ENCODE peak calls at places on chromosomes 13 and 19, in six cellular contexts. One of them, this sample, is unnamed.

GRCh38 chr13:103291693-103292572 is 225.7 kb upstream of the SLC10A2 start:
- DNase-seq in stimulated activated CD4-positive, alpha-beta T cell treated with anti-CD3 and anti-CD28 coated beads, Interleukin-15, amount 100 ng/mL, for 1 hour: no peak
- DNase-seq in erythroblast: no peak
- DNase-seq in RPMI7951: no peak
- DNase-seq in endodermal cell: no peak
- DNase-seq in fibroblast of the aortic adventitia: no peak
- DNase-seq in this sample: no peak

GRCh38 chr19:49691243-49692101 is 556 bp downstream of the CPT1C start:
- DNase-seq in stimulated activated CD4-positive, alpha-beta T cell treated with anti-CD3 and anti-CD28 coated beads, Interleukin-15, amount 100 ng/mL, for 1 hour: no peak
- DNase-seq in fibroblast of the aortic adventitia: peak; percentile 72
- DNase-seq in endodermal cell: peak; percentile 89
- DNase-seq in erythroblast: no peak
- DNase-seq in RPMI7951: peak; percentile 45
- DNase-seq in this sample: peak; percentile 49

GRCh38 chr19:6268382-6268771 is 11.4 kb downstream of the MLLT1 start:
- DNase-seq in stimulated activated CD4-positive, alpha-beta T cell treated with anti-CD3 and anti-CD28 coated beads, Interleukin-15, amount 100 ng/mL, for 1 hour: no peak
- DNase-seq in RPMI7951: no peak
- DNase-seq in endodermal cell: no peak
- DNase-seq in erythroblast: no peak
- DNase-seq in fibroblast of the aortic adventitia: no peak
- DNase-seq in this sample: no peak

GRCh38 chr19:55494172-55494761 is 6.0 kb downstream of the SSC5D start:
- DNase-seq in RPMI7951: peak; percentile 93
- DNase-seq in erythroblast: no peak
- DNase-seq in endodermal cell: no peak
- DNase-seq in stimulated activated CD4-positive, alpha-beta T cell treated with anti-CD3 and anti-CD28 coated beads, Interleukin-15, amount 100 ng/mL, for 1 hour: no peak
- DNase-seq in fibroblast of the aortic adventitia: peak; percentile 70
- DNase-seq in this sample: peak; percentile 31

GRCh38 chr19:39795001-39795400 is 16.3 kb downstream of the LEUTX start:
- DNase-seq in erythroblast: no peak
- DNase-seq in fibroblast of the aortic adventitia: no peak
- DNase-seq in RPMI7951: no peak
- DNase-seq in stimulated activated CD4-positive, alpha-beta T cell treated with anti-CD3 and anti-CD28 coated beads, Interleukin-15, amount 100 ng/mL, for 1 hour: no peak
- DNase-seq in endodermal cell: no peak
- DNase-seq in this sample: no peak

GRCh38 chr19:47713046-47714021 is at the start of gene EHD2:
- DNase-seq in stimulated activated CD4-positive, alpha-beta T cell treated with anti-CD3 and anti-CD28 coated beads, Interleukin-15, amount 100 ng/mL, for 1 hour: peak; percentile 34
- DNase-seq in endodermal cell: peak; percentile 82
- DNase-seq in erythroblast: peak; percentile 60
- DNase-seq in fibroblast of the aortic adventitia: peak; percentile 78
- DNase-seq in RPMI7951: peak; percentile 84
- DNase-seq in this sample: peak; percentile 45

GRCh38 chr13:28532226-28533048 is 37.5 kb upstream of the FLT1 start:
- DNase-seq in erythroblast: peak; percentile 57
- DNase-seq in stimulated activated CD4-positive, alpha-beta T cell treated with anti-CD3 and anti-CD28 coated beads, Interleukin-15, amount 100 ng/mL, for 1 hour: no peak
- DNase-seq in fibroblast of the aortic adventitia: no peak
- DNase-seq in RPMI7951: no peak
- DNase-seq in endodermal cell: peak; percentile 74
- DNase-seq in this sample: no peak

GRCh38 chr13:59865398-59865797 is 298.3 kb downstream of the DIAPH3 start:
- DNase-seq in RPMI7951: no peak
- DNase-seq in stimulated activated CD4-positive, alpha-beta T cell treated with anti-CD3 and anti-CD28 coated beads, Interleukin-15, amount 100 ng/mL, for 1 hour: no peak
- DNase-seq in fibroblast of the aortic adventitia: peak; percentile 83
- DNase-seq in erythroblast: no peak
- DNase-seq in endodermal cell: no peak
- DNase-seq in this sample: peak; percentile 40

GRCh38 chr19:58033741-58034475 is at the start of gene ZSCAN1:
- DNase-seq in stimulated activated CD4-positive, alpha-beta T cell treated with anti-CD3 and anti-CD28 coated beads, Interleukin-15, amount 100 ng/mL, for 1 hour: peak; percentile 7
- DNase-seq in erythroblast: peak; percentile 52
- DNase-seq in fibroblast of the aortic adventitia: peak; percentile 14
- DNase-seq in endodermal cell: peak; percentile 97
- DNase-seq in RPMI7951: peak; percentile 62
- DNase-seq in this sample: peak; percentile 61

GRCh38 chr13:113076681-113077401 is 28.8 kb upstream of the F7 start:
- DNase-seq in fibroblast of the aortic adventitia: no peak
- DNase-seq in erythroblast: no peak
- DNase-seq in stimulated activated CD4-positive, alpha-beta T cell treated with anti-CD3 and anti-CD28 coated beads, Interleukin-15, amount 100 ng/mL, for 1 hour: no peak
- DNase-seq in RPMI7951: no peak
- DNase-seq in endodermal cell: no peak
- DNase-seq in this sample: no peak

GRCh38 chr19:32039446-32039845 is 306.0 kb upstream of the ZNF507 start:
- DNase-seq in fibroblast of the aortic adventitia: no peak
- DNase-seq in erythroblast: no peak
- DNase-seq in RPMI7951: no peak
- DNase-seq in endodermal cell: no peak
- DNase-seq in stimulated activated CD4-positive, alpha-beta T cell treated with anti-CD3 and anti-CD28 coated beads, Interleukin-15, amount 100 ng/mL, for 1 hour: no peak
- DNase-seq in this sample: no peak

GRCh38 chr19:55369651-55370304 is 485 bp downstream of the IL11 start:
- DNase-seq in erythroblast: no peak
- DNase-seq in RPMI7951: peak; percentile 83
- DNase-seq in stimulated activated CD4-positive, alpha-beta T cell treated with anti-CD3 and anti-CD28 coated beads, Interleukin-15, amount 100 ng/mL, for 1 hour: no peak
- DNase-seq in endodermal cell: peak; percentile 95
- DNase-seq in fibroblast of the aortic adventitia: peak; percentile 61
- DNase-seq in this sample: peak; percentile 68

GRCh38 chr13:101026736-101027398 is 352.3 kb upstream of the TMTC4 start:
- DNase-seq in erythroblast: no peak
- DNase-seq in endodermal cell: no peak
- DNase-seq in stimulated activated CD4-positive, alpha-beta T cell treated with anti-CD3 and anti-CD28 coated beads, Interleukin-15, amount 100 ng/mL, for 1 hour: no peak
- DNase-seq in RPMI7951: no peak
- DNase-seq in fibroblast of the aortic adventitia: no peak
- DNase-seq in this sample: no peak

GRCh38 chr13:32859893-32860292 is 156.3 kb upstream of the KL start:
- DNase-seq in stimulated activated CD4-positive, alpha-beta T cell treated with anti-CD3 and anti-CD28 coated beads, Interleukin-15, amount 100 ng/mL, for 1 hour: no peak
- DNase-seq in endodermal cell: no peak
- DNase-seq in fibroblast of the aortic adventitia: no peak
- DNase-seq in RPMI7951: no peak
- DNase-seq in erythroblast: no peak
- DNase-seq in this sample: no peak

GRCh38 chr19:47100290-47100689 is 13.3 kb downstream of the ZC3H4 start:
- DNase-seq in stimulated activated CD4-positive, alpha-beta T cell treated with anti-CD3 and anti-CD28 coated beads, Interleukin-15, amount 100 ng/mL, for 1 hour: no peak
- DNase-seq in erythroblast: peak; percentile 41
- DNase-seq in RPMI7951: no peak
- DNase-seq in fibroblast of the aortic adventitia: no peak
- DNase-seq in endodermal cell: no peak
- DNase-seq in this sample: no peak

GRCh38 chr19:15129856-15130580 is 22.8 kb downstream of the SYDE1 start:
- DNase-seq in fibroblast of the aortic adventitia: no peak
- DNase-seq in stimulated activated CD4-positive, alpha-beta T cell treated with anti-CD3 and anti-CD28 coated beads, Interleukin-15, amount 100 ng/mL, for 1 hour: peak; percentile 9
- DNase-seq in RPMI7951: no peak
- DNase-seq in erythroblast: no peak
- DNase-seq in endodermal cell: no peak
- DNase-seq in this sample: no peak

GRCh38 chr13:20239748-20240147 is 7.6 kb upstream of the GJB6 start:
- DNase-seq in stimulated activated CD4-positive, alpha-beta T cell treated with anti-CD3 and anti-CD28 coated beads, Interleukin-15, amount 100 ng/mL, for 1 hour: no peak
- DNase-seq in erythroblast: no peak
- DNase-seq in endodermal cell: no peak
- DNase-seq in fibroblast of the aortic adventitia: no peak
- DNase-seq in RPMI7951: no peak
- DNase-seq in this sample: no peak

This sample was measured in astrocyte.